ENCODE peak calls at places on chromosomes 4 and X, in seven cellular contexts. S is ELR; P is DMS 273 treated with DMSO at 0.1 percent for 48 hours; G is NCI-H510A treated with DMSO at 0.1 percent for 48 hours; K is aorta; H is NK-92 treated with Interleukin-12 subunit alpha and Interleukin-12 subunit beta, amount 100 ng/mL, for 24 hours; F is activated CD4-positive, alpha-beta T cell treated with anti-CD3 and anti-CD28 coated beads, Interleukin-2, amount 10 ng/mL, durations not matched to agents 7 days and 5 days. Q is an unnamed sample.
A peak's percentile ranks its signal among the peaks of the same experiment; 100 is the strongest.

GRCh38 chrX:48945517-48946348 is 11.7 kb downstream of the OTUD5 start:
- DNase-seq in P (peak; percentile 19), G (peak; percentile 3), K (peak; percentile 54), F (peak; percentile 58), S (peak; percentile 62), H (peak; percentile 24), Q (peak; percentile 35)

GRCh38 chr4:170497105-170497504 is 407.3 kb upstream of the AADAT start:
- DNase-seq in K (no peak), S (peak; percentile 3), F (peak; percentile 5), P (no peak), H (no peak), G (peak; percentile 33), Q (peak; percentile 5)

GRCh38 chrX:154029439-154029838 is 9.7 kb upstream of the IRAK1 start:
- DNase-seq in S (no peak), H (no peak), F (no peak), P (no peak), G (no peak), K (no peak), Q (no peak)

GRCh38 chr4:8242782-8243556 is 26.6 kb upstream of the HTRA3 start:
- DNase-seq in P (no peak), K (no peak), F (no peak), G (no peak), S (no peak), H (no peak), Q (no peak)

GRCh38 chr4:13656569-13656988 is 29.1 kb upstream of the BOD1L1 start:
- DNase-seq in G (peak; percentile 59), H (peak; percentile 15), S (peak; percentile 73), P (no peak), F (peak; percentile 52), K (peak; percentile 65), Q (peak; percentile 52)

GRCh38 chr4:24322517-24322916 is 261.8 kb downstream of the DHX15 start:
- DNase-seq in P (no peak), K (no peak), F (no peak), G (no peak), H (no peak), S (no peak), Q (no peak)

GRCh38 chr4:111281219-111281618 is 658.3 kb upstream of the PITX2 start:
- DNase-seq in F (no peak), H (no peak), K (no peak), G (no peak), S (no peak), P (no peak), Q (no peak)

GRCh38 chrX:40415675-40416074 is 165.1 kb upstream of the ATP6AP2 start:
- DNase-seq in F (no peak), H (no peak), S (no peak), G (no peak), K (no peak), P (no peak), Q (no peak)

GRCh38 chrX:39162322-39162721 is 361.1 kb downstream of the MID1IP1 start:
- DNase-seq in P (no peak), F (peak; percentile 10), K (no peak), G (no peak), S (no peak), H (no peak), Q (no peak)

GRCh38 chr4:68342139-68342538 is 7.8 kb downstream of the YTHDC1 start:
- DNase-seq in S (peak; percentile 51), G (no peak), H (no peak), P (no peak), F (no peak), K (no peak), Q (no peak)

GRCh38 chr4:76002176-76002575 is 5.1 kb downstream of the CXCL9 start:
- DNase-seq in F (no peak), P (no peak), K (no peak), G (peak; percentile 23), H (no peak), S (peak; percentile 28), Q (no peak)

GRCh38 chr4:102620697-102621497 is 119.7 kb downstream of the NFKB1 start:
- DNase-seq in F (no peak), G (peak; percentile 47), S (peak; percentile 76), K (no peak), P (peak; percentile 54), H (no peak), Q (peak; percentile 36)

GRCh38 chrX:23374291-23374690 is 39.6 kb downstream of the PTCHD1 start:
- DNase-seq in S (no peak), P (no peak), H (no peak), F (no peak), K (no peak), G (no peak), Q (no peak)

GRCh38 chr4:149291463-149291862 is 524.2 kb downstream of the IQCM start:
- DNase-seq in H (no peak), G (no peak), F (no peak), P (peak; percentile 0), S (peak; percentile 44), K (no peak), Q (no peak)

GRCh38 chrX:56564921-56565861 is 1.8 kb downstream of the UBQLN2 start:
- DNase-seq in P (no peak), F (peak; percentile 5), K (no peak), S (peak; percentile 16), H (no peak), G (no peak), Q (peak; percentile 6)

GRCh38 chrX:78693547-78693946 is 34.4 kb upstream of the RTL3 start:
- DNase-seq in K (no peak), F (no peak), H (no peak), P (no peak), S (no peak), G (no peak), Q (no peak)

GRCh38 chr4:156794863-156795262 is 176.7 kb downstream of the PDGFC start:
- DNase-seq in S (no peak), P (no peak), G (peak; percentile 44), K (no peak), F (no peak), H (no peak), Q (no peak)

GRCh38 chr4:112377701-112378620 is 80.8 kb downstream of the ALPK1 start:
- DNase-seq in F (no peak), P (no peak), S (no peak), H (no peak), G (no peak), K (no peak), Q (no peak)

GRCh38 chr4:158015241-158015640 is 157.6 kb downstream of the GASK1B start:
- DNase-seq in G (no peak), F (no peak), P (no peak), K (no peak), S (peak; percentile 80), H (no peak), Q (no peak)

GRCh38 chr4:105074097-105074496 is 72.6 kb upstream of the TET2 start:
- DNase-seq in G (no peak), S (no peak), P (no peak), F (no peak), K (no peak), H (no peak), Q (no peak)

GRCh38 chrX:108735087-108735679 is 1.2 kb downstream of the IRS4 start:
- DNase-seq in H (no peak), S (no peak), G (peak; percentile 33), P (no peak), F (no peak), K (no peak), Q (no peak)

GRCh38 chr4:384311-385010 is 46.8 kb downstream of the ZNF141 start:
- DNase-seq in F (peak; percentile 37), S (no peak), G (no peak), K (no peak), H (no peak), P (no peak), Q (no peak)

GRCh38 chr4:166169111-166169510 is 296.1 kb downstream of the TLL1 start:
- DNase-seq in K (no peak), G (no peak), F (no peak), P (no peak), S (peak; percentile 61), H (no peak), Q (no peak)

GRCh38 chrX:12138366-12139313 is at the start of gene FRMPD4:
- DNase-seq in G (peak; percentile 7), F (no peak), K (no peak), S (peak; percentile 66), P (no peak), H (no peak), Q (no peak)

GRCh38 chr4:123986268-123986798 is 589.7 kb downstream of the SPRY1 start:
- DNase-seq in H (no peak), S (peak; percentile 81), F (no peak), P (no peak), G (no peak), K (peak; percentile 57), Q (no peak)

GRCh38 chr4:18935956-18936355 is 914.4 kb upstream of the LCORL start:
- DNase-seq in S (no peak), P (no peak), G (no peak), H (no peak), K (no peak), F (no peak), Q (no peak)

GRCh38 chr4:182085051-182085480 is 158.1 kb upstream of the TENM3 start:
- DNase-seq in K (no peak), H (no peak), P (no peak), F (no peak), G (no peak), S (peak; percentile 7), Q (no peak)

GRCh38 chr4:76931576-76932276 is 17.8 kb upstream of the SEPTIN11 start:
- DNase-seq in S (no peak), K (no peak), G (no peak), P (no peak), F (no peak), H (no peak), Q (no peak)